ENCODE peak calls at places on chromosomes 6 and 20, in four cellular contexts. I, T, K and W are unnamed samples.

GRCh38 chr20:1718604-1719384 is 61.2 kb upstream of the SIRPG start:
- DNase-seq in T (no peak), I (peak; percentile 98), K (no peak), W (no peak)

GRCh38 chr20:40961176-40961575 is 67.4 kb upstream of the TOP1 start:
- DNase-seq in I (no peak), T (no peak), K (no peak), W (no peak)

GRCh38 chr6:73586416-73586974 is 65.7 kb upstream of the EEF1A1 start:
- DNase-seq in K (no peak), T (no peak), I (no peak), W (no peak)

GRCh38 chr20:37447688-37448087 is 73.4 kb upstream of the NNAT start:
- DNase-seq in T (no peak), K (no peak), I (no peak), W (no peak)

GRCh38 chr6:121666809-121667208 is 231.4 kb downstream of the GJA1 start:
- DNase-seq in I (peak; percentile 44), T (no peak), K (no peak), W (no peak)

GRCh38 chr20:40690836-40691565 is 2.0 kb upstream of the MAFB start:
- DNase-seq in I (no peak), T (no peak), K (no peak), W (no peak)

GRCh38 chr6:91864911-91865310 is 1278.0 kb upstream of the MAP3K7 start:
- DNase-seq in I (no peak), T (no peak), K (no peak), W (no peak)

GRCh38 chr6:75283907-75284284 is 696 bp downstream of the TMEM30A start:
- DNase-seq in K (peak; percentile 28), I (no peak), T (peak; percentile 14), W (no peak)